ENCODE peak calls at places on chromosome 12, in seven cellular contexts. G, P, M, C, W, E and H are unnamed samples.

GRCh38 chr12:102567031-102567985 is 86.9 kb upstream of the IGF1 start:
- DNase-seq in P (peak), M (peak), E (no peak), W (no peak), G (no peak), C (peak), H (no peak)

GRCh38 chr12:1443421-1444141 is 150.8 kb downstream of the FBXL14 start:
- DNase-seq in C (peak), P (no peak), W (no peak), M (no peak), G (no peak), E (no peak), H (no peak)

GRCh38 chr12:123894823-123895338 is 77.8 kb downstream of the CCDC92 start:
- DNase-seq in G (no peak), E (no peak), C (peak), W (no peak), M (no peak), P (no peak), H (no peak)

GRCh38 chr12:113889076-113889475 is 77.0 kb downstream of the RBM19 start:
- DNase-seq in E (no peak), C (peak), M (peak), G (no peak), P (no peak), W (no peak), H (peak)

GRCh38 chr12:104653730-104654328 is 197.1 kb downstream of the CHST11 start:
- DNase-seq in M (no peak), E (no peak), C (no peak), G (peak), W (no peak), P (no peak), H (no peak)

GRCh38 chr12:122917508-122918227 is 21.7 kb upstream of the VPS37B start:
- DNase-seq in C (peak), M (no peak), E (no peak), W (no peak), G (no peak), P (peak), H (no peak)

GRCh38 chr12:47547077-47547476 is 158.8 kb downstream of the RPAP3 start:
- DNase-seq in G (no peak), M (no peak), P (no peak), C (peak), E (no peak), W (no peak), H (no peak)

GRCh38 chr12:24600996-24601395 is 347.9 kb downstream of the BCAT1 start:
- DNase-seq in M (no peak), P (no peak), C (peak), G (no peak), W (no peak), E (no peak), H (no peak)

GRCh38 chr12:96237465-96238077 is 43.4 kb downstream of the ELK3 start:
- DNase-seq in P (no peak), W (no peak), M (no peak), G (no peak), C (peak), E (no peak), H (no peak)

GRCh38 chr12:132827763-132828703 is 636 bp downstream of the GOLGA3 start:
- DNase-seq in G (no peak), W (no peak), P (peak), C (peak), M (no peak), E (peak), H (no peak)

GRCh38 chr12:45863332-45863731 is 127.0 kb downstream of the SCAF11 start:
- DNase-seq in W (no peak), P (no peak), G (no peak), C (no peak), M (no peak), E (no peak), H (no peak)

GRCh38 chr12:60257063-60257462 is 661.2 kb downstream of the SLC16A7 start:
- DNase-seq in M (no peak), P (peak), W (no peak), E (no peak), C (peak), G (no peak), H (no peak)

GRCh38 chr12:53505555-53506449 is 1.5 kb downstream of the NPFF start:
- DNase-seq in G (no peak), M (no peak), E (no peak), C (peak), P (no peak), W (no peak), H (no peak)

GRCh38 chr12:12498210-12498609 is 64.5 kb downstream of the DUSP16 start:
- DNase-seq in C (no peak), G (no peak), E (no peak), W (no peak), M (no peak), P (no peak), H (no peak)

GRCh38 chr12:73935817-73936216 is 601.8 kb upstream of the ATXN7L3B start:
- DNase-seq in W (no peak), C (no peak), M (no peak), G (no peak), P (no peak), E (no peak), H (no peak)

GRCh38 chr12:119444462-119445044 is 110.0 kb downstream of the CCDC60 start:
- DNase-seq in M (peak), C (peak), P (peak), E (peak), W (peak), G (peak), H (no peak)

GRCh38 chr12:24898606-24899005 is 50.3 kb downstream of the BCAT1 start:
- DNase-seq in G (no peak), W (no peak), C (peak), M (no peak), P (no peak), E (no peak), H (no peak)

GRCh38 chr12:124684971-124685688 is 117.7 kb upstream of the NCOR2 start:
- DNase-seq in M (no peak), C (peak), G (no peak), E (no peak), P (no peak), W (no peak), H (no peak)

GRCh38 chr12:13428538-13429265 is 232.2 kb downstream of the EMP1 start:
- DNase-seq in M (no peak), E (no peak), P (no peak), G (no peak), W (no peak), C (peak), H (no peak)

GRCh38 chr12:120406080-120406479 is 31.8 kb upstream of the COX6A1 start:
- DNase-seq in P (no peak), E (no peak), C (no peak), M (no peak), W (no peak), G (no peak), H (no peak)

GRCh38 chr12:87363497-87364084 is 665.6 kb downstream of the C12orf50 start:
- DNase-seq in M (no peak), P (no peak), W (no peak), E (no peak), G (no peak), C (no peak), H (no peak)

GRCh38 chr12:77001181-77001758 is 64.1 kb downstream of the E2F7 start:
- DNase-seq in M (no peak), W (no peak), P (peak), G (no peak), E (no peak), C (no peak), H (no peak)

GRCh38 chr12:11543513-11544168 is 105.8 kb upstream of the ETV6 start:
- DNase-seq in E (no peak), C (no peak), P (no peak), W (no peak), G (no peak), M (no peak), H (no peak)

GRCh38 chr12:123384318-123384993 is 524 bp downstream of the KMT5A start:
- DNase-seq in G (peak), E (peak), M (peak), P (no peak), C (no peak), W (no peak), H (no peak)

GRCh38 chr12:63805704-63806672 is 26.3 kb downstream of the RXYLT1 start:
- DNase-seq in P (no peak), G (no peak), C (no peak), M (no peak), W (no peak), E (no peak), H (no peak)

DNA sequence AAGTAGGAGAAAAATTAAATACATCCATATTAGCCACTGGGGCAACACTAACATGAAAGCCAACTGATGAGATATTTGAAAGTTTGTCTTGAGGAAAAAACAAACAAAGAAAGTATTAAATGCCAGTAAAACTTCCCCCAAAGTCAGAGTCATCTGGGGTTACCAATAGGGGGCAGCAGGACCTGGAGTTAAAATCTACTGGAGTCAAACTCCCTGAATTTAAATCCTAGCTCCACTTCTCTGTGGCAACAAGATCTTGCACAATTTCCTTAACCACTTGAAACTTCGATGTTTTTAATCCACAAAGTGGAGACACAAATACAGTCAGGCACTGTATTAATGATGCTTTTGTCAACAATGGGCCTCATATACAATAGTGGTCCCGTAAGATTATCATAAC is 14.4 kb downstream of the PLEKHG7 start:
- DNase-seq in W (no peak), C (peak), M (peak), P (no peak), E (no peak), G (peak), H (no peak)
- TF ChIP-seq CTCF in W (no peak), C (peak), M (peak), P (no peak), E (no peak), G (no peak), H (peak)

GRCh38 chr12:110728628-110729027 is 14.1 kb downstream of the PPP1CC start:
- DNase-seq in E (no peak), M (no peak), W (no peak), G (no peak), P (no peak), C (no peak), H (no peak)
- TF ChIP-seq CTCF in E (no peak), M (no peak), W (no peak), G (no peak), P (no peak), C (no peak), H (no peak)

DNA sequence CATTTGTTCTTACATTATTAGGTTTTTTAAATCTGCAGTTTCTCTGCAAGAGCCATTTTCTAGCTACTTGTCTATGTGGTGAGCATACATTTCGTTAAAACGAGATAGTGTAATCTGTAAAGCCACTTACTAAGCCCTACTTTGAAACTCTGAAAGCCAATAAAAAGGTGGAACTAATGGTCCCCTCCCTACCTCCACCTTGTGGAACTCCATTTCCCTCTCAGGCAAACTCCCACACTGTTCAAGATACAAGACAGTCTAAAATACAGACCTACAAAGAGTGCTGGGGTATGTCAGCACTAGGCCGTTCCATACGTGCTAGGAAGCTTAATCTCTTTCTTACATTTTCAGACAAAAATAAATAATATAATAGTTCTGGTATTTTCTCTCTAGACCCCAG is 74.1 kb downstream of the DUSP6 start:
- DNase-seq in G (no peak), M (no peak), W (no peak), P (no peak), C (no peak), E (no peak), H (no peak)
- TF ChIP-seq CTCF in G (no peak), M (no peak), W (no peak), P (no peak), C (no peak), E (no peak), H (no peak)

GRCh38 chr12:56601503-56601902 is 28.6 kb downstream of the BAZ2A start:
- DNase-seq in C (no peak), W (peak), P (peak), E (no peak), G (peak), M (peak), H (no peak)
- TF ChIP-seq CTCF in C (peak), W (no peak), P (no peak), E (no peak), G (no peak), M (peak), H (peak)

GRCh38 chr12:85448548-85449139 is 168.6 kb downstream of the ALX1 start:
- DNase-seq in E (no peak), G (no peak), C (peak), P (no peak), M (peak), W (no peak), H (no peak)
- TF ChIP-seq CTCF in E (peak), G (no peak), C (peak), P (peak), M (peak), W (no peak), H (peak)

GRCh38 chr12:126069549-126070165 is 1004.4 kb downstream of the AACS start:
- DNase-seq in E (peak), G (peak), P (peak), M (peak), W (no peak), C (peak), H (no peak)
- TF ChIP-seq CTCF in E (peak), G (peak), P (peak), M (peak), W (no peak), C (peak), H (peak)

GRCh38 chr12:68807576-68808387 is at the start of gene MDM2:
- DNase-seq in M (peak), G (peak), E (peak), W (peak), P (peak), C (peak), H (peak)
- TF ChIP-seq CTCF in M (peak), G (peak), E (peak), W (peak), P (peak), C (peak), H (peak)